ENCODE peak calls at places on chromosome 2, in nine cellular contexts. W is kidney, F is AG10803, E is neural progenitor cell, L is prostate gland, U is IMR-90, Q is fibroblast of lung, G is cardiac muscle cell, B is GM12865. M is an unnamed sample.
A peak's percentile ranks its signal among the peaks of the same experiment; 100 is the strongest.

GRCh38 chr2:191646612-191646902 is 31.4 kb upstream of the NABP1 start:
- DNase-seq in Q (no peak), F (peak; percentile 40), G (no peak), E (no peak), W (no peak), U (no peak), B (no peak), L (peak; percentile 21), M (no peak)

GRCh38 chr2:11090158-11090557 is 65.1 kb upstream of the SLC66A3 start:
- DNase-seq in F (no peak), E (no peak), U (no peak), L (no peak), B (no peak), G (no peak), Q (no peak), W (no peak), M (no peak)

GRCh38 chr2:64311948-64312621 is 141.9 kb upstream of the LGALSL start:
- DNase-seq in U (peak; percentile 78), G (peak; percentile 58), L (peak; percentile 92), W (peak; percentile 85), E (peak; percentile 78), F (peak; percentile 88), B (peak; percentile 65), Q (peak; percentile 83), M (peak; percentile 81)

GRCh38 chr2:230928701-230929380 is 3.8 kb upstream of the GPR55 start:
- DNase-seq in E (no peak), Q (no peak), B (no peak), U (no peak), L (no peak), F (no peak), W (no peak), G (no peak), M (no peak)

GRCh38 chr2:221792971-221793670 is 221.0 kb upstream of the EPHA4 start:
- DNase-seq in B (no peak), F (no peak), Q (no peak), E (peak; percentile 66), G (peak; percentile 43), L (no peak), W (no peak), U (no peak), M (no peak)

GRCh38 chr2:119678021-119678656 is 862 bp upstream of the TMEM177 start:
- DNase-seq in L (no peak), E (no peak), B (no peak), G (no peak), Q (no peak), F (no peak), U (no peak), W (no peak), M (no peak)

GRCh38 chr2:16014802-16015201 is 74.5 kb downstream of the MYCN start:
- DNase-seq in F (no peak), W (no peak), Q (no peak), G (no peak), L (no peak), B (no peak), U (no peak), E (no peak), M (no peak)

GRCh38 chr2:80231421-80231820 is 73.1 kb downstream of the LRRTM1 start:
- DNase-seq in F (no peak), W (no peak), B (no peak), G (no peak), Q (no peak), L (no peak), U (no peak), E (no peak), M (no peak)

GRCh38 chr2:44981714-44982108 is 27.5 kb downstream of the SIX2 start:
- DNase-seq in G (peak; percentile 87), W (peak; percentile 85), E (peak; percentile 89), U (peak; percentile 73), F (peak; percentile 69), B (peak; percentile 78), L (peak; percentile 69), Q (peak; percentile 82), M (peak; percentile 45)

GRCh38 chr2:216714412-216714775 is 19.0 kb upstream of the IGFBP5 start:
- DNase-seq in F (peak; percentile 58), B (no peak), Q (no peak), G (no peak), L (no peak), U (peak; percentile 71), W (no peak), E (no peak), M (peak; percentile 42)

GRCh38 chr2:137155351-137156104 is 390.2 kb downstream of the THSD7B start:
- DNase-seq in E (no peak), U (no peak), B (no peak), G (no peak), F (peak; percentile 48), Q (no peak), L (no peak), W (no peak), M (peak; percentile 78)

GRCh38 chr2:239984431-239985194 is 40.5 kb downstream of the NDUFA10 start:
- DNase-seq in E (no peak), B (no peak), F (no peak), L (no peak), U (no peak), Q (no peak), G (no peak), W (no peak), M (no peak)

GRCh38 chr2:190382851-190383250 is 25.3 kb upstream of the MFSD6 start:
- DNase-seq in F (peak; percentile 29), W (no peak), U (peak; percentile 41), Q (peak; percentile 59), L (peak; percentile 64), E (peak; percentile 39), B (peak; percentile 84), G (peak; percentile 19), M (peak; percentile 36)

GRCh38 chr2:190904644-190905043 is 24.0 kb downstream of the GLS start:
- DNase-seq in G (no peak), U (peak; percentile 73), Q (no peak), E (no peak), B (no peak), L (no peak), W (no peak), F (peak; percentile 73), M (no peak)

GRCh38 chr2:42138163-42139016 is 30.8 kb upstream of the EML4 start:
- DNase-seq in Q (peak; percentile 98), G (no peak), W (no peak), E (no peak), B (no peak), U (peak; percentile 98), F (peak; percentile 99), L (peak; percentile 53), M (peak; percentile 96)

GRCh38 chr2:226799976-226800940 is 638 bp upstream of the IRS1 start:
- DNase-seq in W (peak; percentile 84), G (no peak), L (peak; percentile 20), F (peak; percentile 14), B (no peak), U (peak; percentile 23), E (peak; percentile 30), Q (peak; percentile 41), M (no peak)

GRCh38 chr2:69483696-69484095 is 46.5 kb upstream of the NFU1 start:
- DNase-seq in B (no peak), E (no peak), G (no peak), Q (no peak), F (no peak), L (peak; percentile 46), W (no peak), U (no peak), M (no peak)

GRCh38 chr2:170221317-170222288 is 43.7 kb downstream of the MYO3B start:
- DNase-seq in G (no peak), U (peak; percentile 76), E (no peak), F (peak; percentile 56), W (no peak), B (no peak), L (no peak), Q (peak; percentile 68), M (peak; percentile 18)

GRCh38 chr2:25062461-25062860 is 20.6 kb downstream of the EFR3B start:
- DNase-seq in F (no peak), B (no peak), W (no peak), E (no peak), U (no peak), L (no peak), Q (no peak), G (no peak), M (no peak)

DNA sequence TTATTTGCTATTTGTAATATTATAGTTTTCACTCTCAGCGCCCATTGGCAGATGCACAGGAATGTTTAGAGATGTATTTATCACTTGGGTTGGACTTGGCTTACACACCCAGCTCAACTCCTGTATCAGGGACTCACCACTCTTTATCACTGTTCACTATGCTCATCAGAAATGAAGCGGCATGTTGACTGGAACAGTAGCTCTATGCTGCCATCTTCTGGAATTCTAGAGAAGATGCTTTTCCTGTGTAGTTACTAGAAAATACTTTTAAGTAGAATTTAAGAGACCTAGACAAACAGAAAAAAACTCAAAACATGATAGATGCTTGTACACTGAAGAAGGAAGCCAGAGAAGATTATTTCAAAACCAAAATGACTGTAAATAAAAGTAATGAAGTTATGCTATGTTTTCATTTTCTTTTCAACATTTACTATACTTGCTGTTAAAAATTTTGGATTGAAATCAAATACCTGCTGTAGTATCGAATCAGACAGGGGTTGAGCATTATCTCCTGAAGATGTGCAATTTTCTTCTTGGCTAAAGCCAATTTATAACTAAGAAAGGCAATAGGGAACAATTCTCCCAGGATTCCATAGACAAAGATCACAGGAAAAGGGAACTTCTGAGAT is 47.4 kb upstream of the NXPH2 start:
- DNase-seq in U (peak; percentile 68), L (peak; percentile 10), F (peak; percentile 67), B (peak; percentile 72), W (no peak), E (peak; percentile 72), G (peak; percentile 71), Q (peak; percentile 77), M (peak; percentile 68)
- TF ChIP-seq CTCF in U (peak; percentile 72), L (peak; percentile 23), F (peak; percentile 83), B (peak; percentile 59), W (peak; percentile 57), E (peak; percentile 81), G (peak; percentile 70), Q (peak; percentile 74), M (peak; percentile 84)

GRCh38 chr2:126662623-126663022 is 6.7 kb downstream of the GYPC start:
- DNase-seq in U (no peak), F (no peak), E (no peak), Q (no peak), G (no peak), W (no peak), B (peak; percentile 60), L (no peak), M (no peak)
- TF ChIP-seq CTCF in U (no peak), F (no peak), E (no peak), Q (no peak), G (no peak), W (no peak), B (no peak), L (no peak), M (no peak)

DNA sequence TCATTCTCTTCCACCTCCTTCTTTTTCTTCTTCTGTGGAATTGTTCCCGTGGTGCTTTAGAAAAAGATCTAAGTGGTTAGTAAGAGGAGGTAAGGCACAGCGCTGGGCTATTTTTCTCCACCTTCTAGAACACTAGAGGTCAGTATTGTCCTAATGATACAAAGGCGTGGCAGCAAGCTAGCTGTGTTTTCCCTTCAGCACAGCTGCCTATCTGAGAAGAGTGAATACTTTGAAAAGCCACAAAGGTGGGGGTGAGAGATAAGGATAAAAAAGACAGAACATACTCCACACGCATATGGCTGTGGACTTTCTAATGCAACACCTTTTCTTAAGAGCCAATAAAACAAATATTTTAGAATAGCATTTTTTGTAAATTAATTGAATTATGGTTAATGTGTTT is 2.1 kb downstream of the CNTNAP5 start:
- DNase-seq in Q (peak; percentile 55), G (peak; percentile 80), U (peak; percentile 30), W (no peak), B (peak; percentile 59), E (peak; percentile 87), F (peak; percentile 12), L (peak; percentile 9), M (peak; percentile 16)
- TF ChIP-seq CTCF in Q (peak; percentile 64), G (peak; percentile 70), U (peak; percentile 60), W (peak; percentile 57), B (peak; percentile 51), E (peak; percentile 85), F (peak; percentile 45), L (no peak), M (peak; percentile 74)

GRCh38 chr2:46311651-46312223 is 14.5 kb downstream of the EPAS1 start:
- DNase-seq in G (no peak), B (no peak), L (no peak), Q (no peak), F (no peak), U (no peak), W (no peak), E (no peak), M (no peak)
- TF ChIP-seq CTCF in G (no peak), B (no peak), L (no peak), Q (no peak), F (no peak), U (no peak), W (no peak), E (no peak), M (no peak)

M was measured in HFFc6.